ENCODE peak calls at places on chromosomes 3 and 15, in eight cellular contexts. T, C, P, E, D, O, R and M are unnamed samples.
A peak's percentile ranks its signal among the peaks of the same experiment; 100 is the strongest.

GRCh38 chr15:74314897-74315438 is 52.5 kb downstream of the CYP11A1 start:
- DNase-seq in T (no peak), C (no peak), P (no peak), E (no peak), D (peak; percentile 84), O (no peak), R (no peak), M (no peak)

GRCh38 chr3:48472923-48473616 is 26.5 kb downstream of the ATRIP start:
- DNase-seq in T (peak; percentile 94), C (peak; percentile 84), P (peak; percentile 90), E (peak; percentile 90), D (peak; percentile 97), O (peak; percentile 94), R (peak; percentile 94), M (peak; percentile 81)

GRCh38 chr3:185813691-185814215 is 11.1 kb downstream of the IGF2BP2 start:
- DNase-seq in T (no peak), C (no peak), P (no peak), E (no peak), D (no peak), O (no peak), R (no peak), M (no peak)

GRCh38 chr3:125240496-125240895 is 27.9 kb upstream of the SLC12A8 start:
- DNase-seq in T (no peak), C (no peak), P (no peak), E (no peak), D (peak; percentile 44), O (no peak), R (peak; percentile 55), M (no peak)

GRCh38 chr15:70507772-70508351 is 255.5 kb downstream of the UACA start:
- DNase-seq in T (peak; percentile 44), C (no peak), P (peak; percentile 49), E (no peak), D (peak; percentile 83), O (no peak), R (no peak), M (no peak)

GRCh38 chr15:67937153-67937761 is 97.4 kb upstream of the RNU6-1 start:
- DNase-seq in T (no peak), C (peak; percentile 57), P (no peak), E (no peak), D (no peak), O (no peak), R (peak; percentile 48), M (no peak)

GRCh38 chr3:66639794-66640356 is 139.1 kb upstream of the LRIG1 start:
- DNase-seq in T (no peak), C (no peak), P (no peak), E (no peak), D (no peak), O (no peak), R (no peak), M (no peak)

GRCh38 chr3:133494469-133494868 is 79.0 kb upstream of the CDV3 start:
- DNase-seq in T (no peak), C (no peak), P (no peak), E (no peak), D (peak; percentile 27), O (no peak), R (no peak), M (no peak)

GRCh38 chr3:172612871-172613678 is 89.8 kb upstream of the TNFSF10 start:
- DNase-seq in T (no peak), C (no peak), P (no peak), E (no peak), D (no peak), O (no peak), R (no peak), M (no peak)

GRCh38 chr3:105355355-105356063 is 11.2 kb upstream of the ALCAM start:
- DNase-seq in T (no peak), C (no peak), P (no peak), E (no peak), D (peak; percentile 57), O (no peak), R (no peak), M (no peak)

GRCh38 chr3:70281663-70282062 is 30.8 kb downstream of the MDFIC2 start:
- DNase-seq in T (no peak), C (no peak), P (no peak), E (no peak), D (no peak), O (no peak), R (no peak), M (no peak)

GRCh38 chr15:98835889-98836288 is 171.7 kb downstream of the PGPEP1L start:
- DNase-seq in T (no peak), C (no peak), P (no peak), E (no peak), D (peak; percentile 37), O (no peak), R (no peak), M (no peak)

GRCh38 chr15:76176059-76176458 is 116.3 kb downstream of the TMEM266 start:
- DNase-seq in T (no peak), C (no peak), P (no peak), E (no peak), D (no peak), O (no peak), R (no peak), M (no peak)

GRCh38 chr3:129919357-129919756 is 25.8 kb upstream of the TMCC1 start:
- DNase-seq in T (no peak), C (no peak), P (no peak), E (no peak), D (no peak), O (no peak), R (no peak), M (no peak)

GRCh38 chr3:76970006-76970680 is 69.8 kb upstream of the ROBO2 start:
- DNase-seq in T (no peak), C (no peak), P (no peak), E (no peak), D (no peak), O (no peak), R (no peak), M (no peak)

GRCh38 chr3:50564321-50564720 is 3.2 kb downstream of the C3orf18 start:
- DNase-seq in T (no peak), C (no peak), P (no peak), E (no peak), D (no peak), O (no peak), R (no peak), M (no peak)

GRCh38 chr15:74306801-74307217 is 60.6 kb downstream of the CYP11A1 start:
- DNase-seq in T (no peak), C (no peak), P (no peak), E (no peak), D (no peak), O (no peak), R (no peak), M (no peak)

GRCh38 chr15:29651476-29652072 is 170.7 kb downstream of the TJP1 start:
- DNase-seq in T (no peak), C (no peak), P (no peak), E (no peak), D (no peak), O (no peak), R (no peak), M (no peak)

GRCh38 chr15:29652595-29652994 is 169.7 kb downstream of the TJP1 start:
- DNase-seq in T (no peak), C (no peak), P (no peak), E (no peak), D (no peak), O (no peak), R (peak; percentile 97), M (no peak)

DNA sequence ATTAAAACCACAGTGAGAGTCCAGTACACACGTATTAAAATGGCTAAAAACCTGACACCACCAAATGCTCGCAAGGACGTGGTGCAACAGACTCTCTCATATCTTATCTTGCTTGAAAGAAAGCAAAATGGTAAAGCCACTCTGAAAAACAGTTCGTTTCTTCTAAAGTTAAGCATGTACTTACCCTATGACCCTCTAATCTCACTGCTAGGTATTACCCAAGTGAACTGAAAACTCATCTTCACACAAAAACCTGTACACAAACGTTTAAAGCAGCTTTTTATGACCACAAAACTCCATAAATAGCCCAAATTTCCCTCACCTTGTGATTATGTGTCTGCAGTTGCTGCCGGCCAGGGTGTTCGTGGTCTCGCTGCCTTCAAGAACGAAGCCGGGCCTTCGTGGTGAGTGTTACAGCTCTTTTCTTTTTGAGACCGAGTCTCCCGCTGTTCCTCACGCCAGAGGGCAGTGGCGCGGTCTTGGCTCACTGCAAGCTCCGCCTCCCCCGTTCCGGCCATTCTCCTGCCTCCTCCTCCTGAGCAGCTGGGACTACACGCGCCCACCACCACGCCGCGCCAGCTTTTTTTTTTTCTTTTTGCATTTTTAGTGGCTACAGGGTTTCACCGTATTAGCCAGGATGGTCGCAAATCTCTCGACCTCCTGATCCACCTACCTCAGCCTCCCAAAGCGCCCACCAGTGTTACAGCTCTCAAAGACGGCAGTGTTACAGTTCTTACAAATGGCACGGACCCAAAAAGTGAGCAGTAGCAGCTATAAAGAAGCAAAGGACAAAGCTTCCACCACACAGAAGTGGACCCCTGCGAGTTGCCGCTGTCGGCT is 165.4 kb downstream of the TJP1 start:
- DNase-seq in T (no peak), C (no peak), P (no peak), E (no peak), D (no peak), O (no peak), R (no peak), M (no peak)
- TF ChIP-seq CTCF in T (no peak), C (no peak), P (no peak), E (no peak), D (no peak), O (peak; percentile 4), R (no peak), M (no peak)

GRCh38 chr3:14646589-14647413 is 4.8 kb upstream of the CCDC174 start:
- DNase-seq in T (no peak), C (no peak), P (no peak), E (no peak), D (peak; percentile 92), O (no peak), R (no peak), M (no peak)

GRCh38 chr3:14645453-14645852 is 6.1 kb upstream of the CCDC174 start:
- DNase-seq in T (no peak), C (no peak), P (no peak), E (no peak), D (no peak), O (no peak), R (no peak), M (no peak)

GRCh38 chr3:14647976-14648955 is 3.3 kb upstream of the CCDC174 start:
- DNase-seq in T (no peak), C (no peak), P (no peak), E (no peak), D (peak; percentile 91), O (no peak), R (no peak), M (no peak)

GRCh38 chr3:14649466-14649865 is 2.1 kb upstream of the CCDC174 start:
- DNase-seq in T (no peak), C (no peak), P (no peak), E (no peak), D (no peak), O (no peak), R (no peak), M (no peak)

GRCh38 chr3:14646150-14646573 is 5.4 kb upstream of the CCDC174 start:
- DNase-seq in T (no peak), C (no peak), P (no peak), E (no peak), D (peak; percentile 71), O (no peak), R (no peak), M (no peak)
- TF ChIP-seq POLR2A in T (no peak), C (no peak), P (no peak), E (no peak), D (no peak), O (no peak), R (no peak), M (no peak)

GRCh38 chr3:195403841-195404408 is 38.9 kb downstream of the ACAP2 start:
- DNase-seq in T (no peak), C (no peak), P (no peak), E (no peak), D (no peak), O (no peak), R (no peak), M (no peak)
- TF ChIP-seq CTCF in T (no peak), C (no peak), P (no peak), E (no peak), D (no peak), O (no peak), R (no peak), M (no peak)

GRCh38 chr3:128466840-128467541 is at the start of gene DNAJB8:
- DNase-seq in T (no peak), C (no peak), P (no peak), E (no peak), D (no peak), O (no peak), R (no peak), M (no peak)
- TF ChIP-seq POLR2A in T (no peak), C (no peak), P (no peak), E (no peak), D (no peak), O (no peak), R (no peak), M (no peak)